ENCODE peak calls at places on chromosome 18, in six cellular contexts. I, P, O, B, R and S are unnamed samples.

GRCh38 chr18:12963069-12963468 is 15.3 kb downstream of the SEH1L start:
- DNase-seq in I (peak), P (no peak), O (no peak), B (no peak), R (no peak), S (no peak)

GRCh38 chr18:23137093-23137640 is 1.9 kb downstream of the CABLES1 start:
- DNase-seq in I (no peak), P (peak), O (peak), B (no peak), R (peak), S (peak)

GRCh38 chr18:74290831-74291770 is 662 bp downstream of the CYB5A start:
- DNase-seq in I (no peak), P (no peak), O (peak), B (peak), R (peak), S (no peak)

GRCh38 chr18:5452943-5453342 is 90.9 kb downstream of the EPB41L3 start:
- DNase-seq in I (peak), P (no peak), O (no peak), B (no peak), R (no peak), S (no peak)

GRCh38 chr18:56902653-56903052 is 244.2 kb upstream of the BOD1L2 start:
- DNase-seq in I (no peak), P (no peak), O (no peak), B (no peak), R (no peak), S (no peak)

GRCh38 chr18:987325-988186 is 82.9 kb downstream of the ADCYAP1 start:
- DNase-seq in I (no peak), P (no peak), O (peak), B (no peak), R (no peak), S (no peak)

GRCh38 chr18:49249523-49249922 is 210.9 kb downstream of the DYM start:
- DNase-seq in I (peak), P (peak), O (peak), B (no peak), R (no peak), S (no peak)

GRCh38 chr18:40366521-40366920 is 1588.5 kb upstream of the PIK3C3 start:
- DNase-seq in I (no peak), P (no peak), O (no peak), B (no peak), R (no peak), S (no peak)

GRCh38 chr18:48023334-48024008 is 93.0 kb upstream of the SMAD2 start:
- DNase-seq in I (peak), P (peak), O (peak), B (peak), R (peak), S (peak)

GRCh38 chr18:32200766-32201165 is 10.9 kb downstream of the MEP1B start:
- DNase-seq in I (no peak), P (peak), O (no peak), B (no peak), R (no peak), S (no peak)

GRCh38 chr18:54392621-54393023 is 34.9 kb downstream of the C18orf54 start:
- DNase-seq in I (peak), P (peak), O (peak), B (no peak), R (no peak), S (peak)

GRCh38 chr18:64410685-64411084 is 261.8 kb upstream of the LINC00305 start:
- DNase-seq in I (no peak), P (no peak), O (no peak), B (no peak), R (no peak), S (no peak)

GRCh38 chr18:2707559-2708168 is 52.1 kb downstream of the SMCHD1 start:
- DNase-seq in I (no peak), P (no peak), O (no peak), B (no peak), R (no peak), S (no peak)

GRCh38 chr18:39523281-39523680 is 1957.7 kb upstream of the CELF4 start:
- DNase-seq in I (peak), P (peak), O (peak), B (no peak), R (no peak), S (no peak)

GRCh38 chr18:13448028-13448795 is 229.7 kb downstream of the LDLRAD4 start:
- DNase-seq in I (no peak), P (no peak), O (peak), B (no peak), R (peak), S (no peak)

GRCh38 chr18:32610116-32610630 is 139.5 kb upstream of the GAREM1 start:
- DNase-seq in I (no peak), P (no peak), O (no peak), B (no peak), R (no peak), S (no peak)

GRCh38 chr18:36724591-36725001 is 104.2 kb downstream of the TPGS2 start:
- DNase-seq in I (peak), P (no peak), O (no peak), B (no peak), R (no peak), S (no peak)

GRCh38 chr18:68623342-68623741 is 91.6 kb downstream of the TMX3 start:
- DNase-seq in I (peak), P (peak), O (peak), B (peak), R (peak), S (peak)

GRCh38 chr18:27413495-27414401 is 228.6 kb upstream of the CHST9 start:
- DNase-seq in I (no peak), P (peak), O (peak), B (no peak), R (no peak), S (no peak)

GRCh38 chr18:12741351-12741750 is 38.5 kb downstream of the PSMG2 start:
- DNase-seq in I (peak), P (peak), O (peak), B (no peak), R (no peak), S (no peak)

GRCh38 chr18:48749768-48750167 is 201.0 kb downstream of the SMAD7 start:
- DNase-seq in I (peak), P (no peak), O (peak), B (no peak), R (no peak), S (no peak)

GRCh38 chr18:80252136-80252535 is 4.8 kb upstream of the PARD6G start:
- DNase-seq in I (peak), P (peak), O (no peak), B (no peak), R (no peak), S (no peak)

GRCh38 chr18:47930086-47930843 is at the start of gene SMAD2:
- DNase-seq in I (peak), P (peak), O (peak), B (peak), R (peak), S (peak)

GRCh38 chr18:21196426-21196825 is 45.6 kb upstream of the GREB1L start:
- DNase-seq in I (no peak), P (no peak), O (no peak), B (no peak), R (no peak), S (no peak)

GRCh38 chr18:48934400-48934707 is 16.4 kb downstream of the SMAD7 start:
- DNase-seq in I (no peak), P (no peak), O (no peak), B (no peak), R (no peak), S (no peak)

GRCh38 chr18:25516121-25516520 is 164.2 kb upstream of the ZNF521 start:
- DNase-seq in I (no peak), P (peak), O (no peak), B (no peak), R (no peak), S (no peak)

GRCh38 chr18:12838178-12838634 is 45.8 kb downstream of the PTPN2 start:
- DNase-seq in I (peak), P (peak), O (peak), B (no peak), R (no peak), S (no peak)

GRCh38 chr18:45841765-45842442 is 16.4 kb downstream of the SIGLEC15 start:
- DNase-seq in I (no peak), P (no peak), O (no peak), B (no peak), R (no peak), S (no peak)

GRCh38 chr18:3323900-3324299 is 62.0 kb downstream of the MYL12B start:
- DNase-seq in I (no peak), P (no peak), O (no peak), B (no peak), R (no peak), S (no peak)

GRCh38 chr18:47566809-47567208 is 315.3 kb upstream of the SKOR2 start:
- DNase-seq in I (no peak), P (no peak), O (no peak), B (no peak), R (no peak), S (no peak)

GRCh38 chr18:6406075-6406909 is 8.4 kb downstream of the L3MBTL4 start:
- DNase-seq in I (peak), P (peak), O (peak), B (no peak), R (no peak), S (no peak)

GRCh38 chr18:59988098-59988706 is 88.4 kb downstream of the PMAIP1 start:
- DNase-seq in I (peak), P (peak), O (peak), B (no peak), R (no peak), S (peak)

GRCh38 chr18:48029296-48029986 is 99.0 kb upstream of the SMAD2 start:
- DNase-seq in I (no peak), P (no peak), O (no peak), B (no peak), R (no peak), S (no peak)

GRCh38 chr18:7466190-7466589 is 100.9 kb upstream of the PTPRM start:
- DNase-seq in I (no peak), P (no peak), O (no peak), B (no peak), R (no peak), S (no peak)

GRCh38 chr18:7458873-7459272 is 108.2 kb upstream of the PTPRM start:
- DNase-seq in I (no peak), P (no peak), O (no peak), B (no peak), R (no peak), S (no peak)

GRCh38 chr18:7459851-7460774 is 107.0 kb upstream of the PTPRM start:
- DNase-seq in I (no peak), P (no peak), O (no peak), B (no peak), R (no peak), S (no peak)

GRCh38 chr18:7467708-7468466 is 99.2 kb upstream of the PTPRM start:
- DNase-seq in I (peak), P (no peak), O (peak), B (no peak), R (no peak), S (no peak)

DNA sequence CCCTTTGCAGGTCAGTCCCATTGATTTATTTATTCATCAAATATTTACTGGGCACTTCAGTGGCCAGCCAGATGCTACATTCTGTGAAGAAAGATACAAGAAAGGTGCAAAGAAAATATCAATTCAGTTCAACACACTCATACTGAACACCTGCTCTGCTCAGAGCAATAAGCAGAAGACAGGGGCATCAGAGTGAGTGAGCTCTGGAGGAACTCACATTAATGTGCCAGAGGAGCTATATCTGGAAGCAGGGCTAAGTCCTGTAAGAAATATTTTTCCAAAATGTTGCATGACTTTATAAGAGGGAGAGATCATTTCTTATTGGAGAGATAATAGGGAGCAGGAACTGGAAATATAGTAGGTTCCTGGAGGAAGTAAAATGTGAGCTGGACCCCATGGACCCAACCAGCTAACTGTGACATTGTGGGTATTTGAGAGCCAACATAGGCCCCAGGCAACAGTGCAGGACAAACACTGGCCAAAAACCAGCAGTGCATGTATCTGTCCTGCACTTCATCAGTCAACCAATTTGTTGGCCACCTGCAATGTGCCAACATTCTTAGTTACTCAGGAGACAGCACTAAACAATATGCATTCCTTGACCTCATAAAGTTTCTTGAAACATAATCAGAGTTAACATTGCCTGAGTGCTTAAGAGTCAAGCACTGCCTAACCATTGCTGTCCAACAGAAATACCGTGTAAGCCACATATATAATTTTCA is 102.7 kb upstream of the PTPRM start:
- DNase-seq in I (no peak), P (no peak), O (no peak), B (no peak), R (no peak), S (no peak)
- H4K91ac ChIP-seq in I (no peak), P (no peak), O (no peak), B (no peak), R (no peak), S (no peak)

DNA sequence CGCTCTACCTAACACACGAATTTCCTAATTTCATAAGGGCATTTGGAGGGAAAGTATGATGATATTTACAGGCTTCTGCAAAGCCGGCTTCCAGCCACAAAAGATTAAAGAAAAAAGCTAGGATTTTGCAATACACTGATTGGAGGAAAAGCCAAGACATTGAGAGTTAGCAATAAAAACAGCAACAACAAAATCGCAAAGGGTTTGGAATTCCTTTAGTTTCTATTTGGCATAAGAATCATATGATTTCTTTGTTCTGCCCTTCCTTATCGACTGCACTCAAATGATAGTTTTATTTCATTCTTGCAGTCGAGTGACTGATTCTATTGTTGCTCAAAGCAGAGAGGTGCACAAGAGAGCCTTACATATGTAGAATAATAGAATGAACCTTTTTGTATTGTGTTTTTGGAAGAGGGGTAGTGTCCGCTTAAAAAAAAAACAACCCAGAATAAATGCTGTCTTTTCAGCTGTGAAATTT is 3.9 kb upstream of the ZNF532 start:
- DNase-seq in I (no peak), P (no peak), O (no peak), B (no peak), R (no peak), S (no peak)
- H2BK5ac ChIP-seq in I (peak), P (no peak), O (no peak), B (peak), R (peak), S (no peak)

GRCh38 chr18:76504749-76505148 is 9.7 kb upstream of the ZNF516 start:
- DNase-seq in I (no peak), P (no peak), O (no peak), B (no peak), R (no peak), S (no peak)

GRCh38 chr18:76503999-76504398 is 9.0 kb upstream of the ZNF516 start:
- DNase-seq in I (no peak), P (no peak), O (no peak), B (no peak), R (no peak), S (no peak)

GRCh38 chr18:76503595-76503994 is 8.6 kb upstream of the ZNF516 start:
- DNase-seq in I (no peak), P (no peak), O (no peak), B (no peak), R (no peak), S (no peak)

GRCh38 chr18:76499596-76500340 is 4.7 kb upstream of the ZNF516 start:
- DNase-seq in I (no peak), P (no peak), O (peak), B (no peak), R (no peak), S (no peak)

GRCh38 chr18:76502551-76502950 is 7.5 kb upstream of the ZNF516 start:
- DNase-seq in I (no peak), P (no peak), O (no peak), B (no peak), R (no peak), S (no peak)
- H4K91ac ChIP-seq in I (no peak), P (no peak), O (no peak), B (no peak), R (no peak), S (no peak)

GRCh38 chr18:9706081-9706935 is 1.8 kb upstream of the RAB31 start:
- DNase-seq in I (peak), P (peak), O (peak), B (no peak), R (no peak), S (no peak)

GRCh38 chr18:9710037-9710436 is 1.9 kb downstream of the RAB31 start:
- DNase-seq in I (no peak), P (no peak), O (no peak), B (no peak), R (no peak), S (no peak)

GRCh38 chr18:9708882-9709877 is 1.1 kb downstream of the RAB31 start:
- DNase-seq in I (no peak), P (peak), O (peak), B (no peak), R (peak), S (no peak)

GRCh38 chr18:9707381-9708056 is 582 bp upstream of the RAB31 start:
- DNase-seq in I (peak), P (peak), O (peak), B (no peak), R (no peak), S (no peak)

GRCh38 chr18:9708057-9708881 is at the start of gene RAB31:
- DNase-seq in I (peak), P (peak), O (peak), B (peak), R (peak), S (peak)
- H2BK5ac ChIP-seq in I (peak), P (peak), O (peak), B (no peak), R (no peak), S (peak)

GRCh38 chr18:76455015-76455676 is 39.9 kb downstream of the ZNF516 start:
- DNase-seq in I (no peak), P (peak), O (no peak), B (no peak), R (no peak), S (no peak)
- H4K91ac ChIP-seq in I (no peak), P (no peak), O (no peak), B (no peak), R (no peak), S (no peak)

GRCh38 chr18:62715829-62716678 is 713 bp downstream of the PHLPP1 start:
- DNase-seq in I (peak), P (peak), O (peak), B (peak), R (peak), S (peak)
- H2BK5ac ChIP-seq in I (peak), P (no peak), O (peak), B (peak), R (no peak), S (peak)

DNA sequence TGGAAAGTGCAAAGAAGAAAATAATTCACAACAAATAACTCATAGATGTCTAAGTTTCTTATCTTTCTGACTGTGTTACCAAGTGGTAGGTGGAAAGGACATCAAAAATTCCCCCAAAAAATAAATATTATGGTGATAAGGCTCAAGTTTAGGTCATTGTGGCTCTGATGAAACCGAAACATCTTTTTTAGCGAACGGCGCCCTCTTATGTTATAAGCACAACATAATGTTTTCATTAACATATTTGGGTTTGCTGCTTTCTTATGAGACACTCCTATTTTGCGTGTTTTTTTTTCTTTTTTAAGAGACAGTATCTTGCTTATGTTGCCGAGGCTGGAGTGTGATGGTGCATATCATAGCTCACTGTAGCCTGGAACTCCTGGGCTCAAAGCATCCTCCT is 38.6 kb upstream of the SLC35G4 start:
- DNase-seq in I (peak), P (peak), O (no peak), B (no peak), R (no peak), S (no peak)
- H4K91ac ChIP-seq in I (no peak), P (no peak), O (no peak), B (no peak), R (no peak), S (no peak)